ENCODE peak calls at places on chromosome 4, in ten cellular contexts. P is SK-MEL-5; M is GM10248; Z is choroid plexus epithelial cell; H is activated T-cell treated with anti-CD3 and anti-CD28 coated beads, Interleukin-2, amount 50 U/mL, for 1 hour; U is posterior vena cava; R is T-helper 2 cell treated with Interferon-gamma antibody and Interleukin-4, amounts not matched to agents 5 μg/mL and 100 μg/mL, for 36 hours; L is ACHN; W is AG20443; N is GM12891. A is an unnamed sample.

GRCh38 chr4:40446785-40447184 is 111.7 kb downstream of the CHRNA9 start:
- DNase-seq in P (no peak), M (no peak), Z (no peak), H (no peak), U (no peak), R (no peak), L (no peak), W (no peak), N (no peak), A (no peak)

GRCh38 chr4:142519342-142519741 is 326.8 kb downstream of the INPP4B start:
- DNase-seq in P (peak), M (no peak), Z (peak), H (no peak), U (no peak), R (no peak), L (no peak), W (no peak), N (no peak), A (no peak)

GRCh38 chr4:158630893-158631292 is 40.8 kb downstream of the C4orf46 start:
- DNase-seq in P (no peak), M (no peak), Z (peak), H (no peak), U (no peak), R (no peak), L (no peak), W (peak), N (no peak), A (no peak)

GRCh38 chr4:119861731-119862130 is 204.9 kb downstream of the MAD2L1 start:
- DNase-seq in P (no peak), M (no peak), Z (peak), H (no peak), U (no peak), R (no peak), L (no peak), W (no peak), N (no peak), A (no peak)

GRCh38 chr4:38566811-38567398 is 97.1 kb upstream of the KLF3 start:
- DNase-seq in P (peak), M (no peak), Z (no peak), H (no peak), U (no peak), R (no peak), L (no peak), W (no peak), N (no peak), A (peak)

GRCh38 chr4:102163404-102164140 is 181.7 kb downstream of the SLC39A8 start:
- DNase-seq in P (no peak), M (no peak), Z (no peak), H (no peak), U (no peak), R (no peak), L (no peak), W (no peak), N (no peak), A (no peak)

GRCh38 chr4:184475096-184475461 is 729 bp upstream of the IRF2 start:
- DNase-seq in P (peak), M (peak), Z (peak), H (no peak), U (peak), R (peak), L (peak), W (peak), N (peak), A (peak)

GRCh38 chr4:121938282-121939092 is 13.4 kb downstream of the TRPC3 start:
- DNase-seq in P (no peak), M (no peak), Z (peak), H (no peak), U (no peak), R (no peak), L (no peak), W (no peak), N (no peak), A (no peak)

GRCh38 chr4:39464886-39465501 is 6.1 kb downstream of the LIAS start:
- DNase-seq in P (peak), M (no peak), Z (peak), H (no peak), U (no peak), R (no peak), L (peak), W (peak), N (no peak), A (peak)